ENCODE peak calls at places on chromosomes 12 and 14, in seven cellular contexts. A, D, L, N, O, H and B are unnamed samples.

GRCh38 chr12:58009355-58009754 is 68.0 kb downstream of the ATP23 start:
- DNase-seq in A (no peak), D (no peak), L (no peak), N (no peak), O (no peak), H (no peak), B (no peak)

GRCh38 chr14:67607646-67608045 is 7.6 kb upstream of the PIGH start:
- DNase-seq in A (no peak), D (no peak), L (no peak), N (no peak), O (no peak), H (no peak), B (no peak)

GRCh38 chr12:79033788-79034187 is 169.2 kb downstream of the SYT1 start:
- DNase-seq in A (no peak), D (no peak), L (no peak), N (no peak), O (no peak), H (no peak), B (no peak)

GRCh38 chr12:66823857-66824570 is 145.1 kb upstream of the GRIP1 start:
- DNase-seq in A (peak; percentile 48), D (no peak), L (no peak), N (no peak), O (peak; percentile 56), H (peak; percentile 40), B (no peak)

GRCh38 chr12:97276621-97277020 is 186.0 kb upstream of the RMST start:
- DNase-seq in A (no peak), D (no peak), L (no peak), N (no peak), O (no peak), H (no peak), B (no peak)

GRCh38 chr12:57603758-57604453 is 718 bp upstream of the DTX3 start:
- DNase-seq in A (peak; percentile 60), D (no peak), L (no peak), N (peak; percentile 60), O (no peak), H (peak; percentile 75), B (no peak)

GRCh38 chr12:109589240-109589590 is 15.6 kb downstream of the MVK start:
- DNase-seq in A (no peak), D (no peak), L (no peak), N (no peak), O (no peak), H (no peak), B (no peak)

GRCh38 chr12:118259079-118259478 is 113.6 kb downstream of the TAOK3 start:
- DNase-seq in A (no peak), D (no peak), L (no peak), N (no peak), O (no peak), H (no peak), B (no peak)

GRCh38 chr12:11023387-11023786 is 967 bp upstream of the TAS2R19 start:
- DNase-seq in A (no peak), D (no peak), L (no peak), N (no peak), O (no peak), H (no peak), B (no peak)

GRCh38 chr12:26056335-26056734 is 68.5 kb downstream of the BHLHE41 start:
- DNase-seq in A (no peak), D (no peak), L (no peak), N (no peak), O (peak; percentile 30), H (peak; percentile 42), B (no peak)